ENCODE peak calls at places on chromosomes 7 and 10, in eight cellular contexts. C, E, R, D, O, T, J and P are unnamed samples.

GRCh38 chr10:114405011-114405350 is 679 bp upstream of the AFAP1L2 start:
- DNase-seq in D (no peak), C (no peak), R (no peak), E (no peak), T (no peak), J (no peak), O (no peak), P (no peak)

GRCh38 chr10:70283445-70284399 is at the start of gene NPFFR1:
- DNase-seq in C (no peak), J (no peak), R (no peak), O (no peak), T (no peak), D (no peak), E (no peak), P (no peak)

GRCh38 chr10:17533731-17534130 is 79.3 kb upstream of the ST8SIA6 start:
- DNase-seq in C (peak), J (no peak), O (no peak), T (no peak), E (no peak), D (no peak), R (no peak), P (no peak)

GRCh38 chr7:77199008-77199966 is at the start of gene FGL2:
- DNase-seq in R (peak), C (peak), J (peak), O (peak), T (peak), D (peak), E (no peak), P (no peak)

GRCh38 chr10:100100651-100101525 is 19.2 kb upstream of the CPN1 start:
- DNase-seq in E (no peak), T (no peak), R (no peak), O (no peak), D (no peak), J (no peak), C (no peak), P (peak)

GRCh38 chr7:46155367-46155766 is 234.3 kb upstream of the IGFBP3 start:
- DNase-seq in O (no peak), D (no peak), T (no peak), R (no peak), E (no peak), J (no peak), C (no peak), P (no peak)

GRCh38 chr10:19775286-19775685 is 40.9 kb upstream of the PLXDC2 start:
- DNase-seq in T (no peak), O (no peak), E (no peak), D (no peak), R (no peak), C (no peak), J (no peak), P (no peak)

GRCh38 chr7:24214670-24215069 is 69.3 kb upstream of the NPY start:
- DNase-seq in T (no peak), J (no peak), O (no peak), R (no peak), E (no peak), C (no peak), D (no peak), P (no peak)

GRCh38 chr10:14707441-14707840 is 67.3 kb downstream of the FAM107B start:
- DNase-seq in E (no peak), T (no peak), R (no peak), D (no peak), C (no peak), J (no peak), O (no peak), P (no peak)

GRCh38 chr10:97828721-97829120 is 20.9 kb upstream of the GOLGA7B start:
- DNase-seq in T (no peak), E (no peak), R (no peak), C (no peak), J (no peak), O (no peak), D (no peak), P (no peak)

GRCh38 chr10:13815766-13816165 is 229.0 kb downstream of the PRPF18 start:
- DNase-seq in R (no peak), E (no peak), J (no peak), O (no peak), C (peak), D (no peak), T (no peak), P (peak)

GRCh38 chr10:98608417-98608816 is 161.7 kb upstream of the HPS1 start:
- DNase-seq in J (no peak), T (no peak), E (no peak), R (no peak), C (peak), O (no peak), D (no peak), P (no peak)

GRCh38 chr7:151086802-151087246 is 549 bp downstream of the AGAP3 start:
- DNase-seq in C (peak), J (no peak), D (no peak), T (peak), O (no peak), R (no peak), E (no peak), P (no peak)

GRCh38 chr10:133530506-133530905 is 3.3 kb downstream of the CYP2E1 start:
- DNase-seq in T (no peak), C (no peak), D (no peak), J (no peak), R (no peak), E (no peak), O (no peak), P (no peak)

GRCh38 chr10:60236869-60237524 is 152.7 kb downstream of the ANK3 start:
- DNase-seq in R (peak), D (no peak), J (no peak), O (peak), T (no peak), C (no peak), E (no peak), P (no peak)

GRCh38 chr10:46523881-46524470 is 32.5 kb downstream of the GPRIN2 start:
- DNase-seq in E (no peak), R (peak), D (peak), O (peak), C (peak), J (no peak), T (no peak), P (peak)

GRCh38 chr10:85548038-85548437 is 818.6 kb downstream of the GRID1 start:
- DNase-seq in E (peak), J (peak), T (peak), O (peak), C (peak), R (no peak), D (peak), P (peak)

GRCh38 chr10:101007915-101008822 is 8.6 kb downstream of the LZTS2 start:
- DNase-seq in D (no peak), R (no peak), E (no peak), J (no peak), T (no peak), C (no peak), O (no peak), P (no peak)

GRCh38 chr10:21724695-21725371 is 190.8 kb downstream of the MLLT10 start:
- DNase-seq in T (peak), J (peak), C (peak), O (peak), E (peak), D (peak), R (peak), P (peak)

GRCh38 chr7:115363916-115364315 is 442.0 kb downstream of the MDFIC start:
- DNase-seq in J (no peak), C (no peak), E (no peak), T (no peak), O (no peak), D (no peak), R (no peak), P (no peak)

GRCh38 chr7:151113344-151114150 is 27.3 kb downstream of the AGAP3 start:
- DNase-seq in J (no peak), R (no peak), O (no peak), C (peak), E (no peak), T (no peak), D (no peak), P (peak)

GRCh38 chr7:125670926-125671572 is 741.4 kb upstream of the POT1 start:
- DNase-seq in D (no peak), E (no peak), C (peak), T (peak), O (no peak), R (no peak), J (no peak), P (no peak)